ENCODE peak calls at places on chromosomes 12 and 14, in ten cellular contexts. H is prostate gland; Z is A549; K is CD4-positive, alpha-beta memory T cell; R is cardiac muscle cell; O is neural progenitor cell; N is aorta; C is uterus; G is tibial nerve; Y is right cardiac atrium. J is an unnamed sample. For H3K9me3 and H3K4me1, the result is how much of the 10 kb centered on the place peaks cover.

GRCh38 chr14:22657861-22658260 is 13.7 kb upstream of the OR6J1 start:
- DNase-seq in N (no peak), H (no peak), O (peak), C (no peak), Z (no peak), R (no peak), K (no peak), G (no peak), Y (no peak), J (no peak)

GRCh38 chr12:48973992-48974673 is 2.6 kb upstream of the WNT10B start:
- DNase-seq in O (peak), Z (no peak), C (no peak), H (no peak), K (no peak), G (peak), Y (peak), R (peak), N (peak), J (peak)

GRCh38 chr12:81819991-81820633 is 61.0 kb upstream of the PPFIA2 start:
- DNase-seq in H (no peak), Y (no peak), N (no peak), Z (no peak), G (no peak), C (no peak), O (no peak), K (no peak), R (no peak), J (no peak)

GRCh38 chr12:63982787-63983186 is 138.3 kb downstream of the SRGAP1 start:
- DNase-seq in C (no peak), O (no peak), N (no peak), Y (no peak), Z (no peak), G (no peak), K (no peak), R (no peak), H (no peak), J (no peak)

GRCh38 chr14:103382375-103382774 is 2.8 kb upstream of the MARK3 start:
- DNase-seq in Y (no peak), R (no peak), O (no peak), N (no peak), G (no peak), Z (no peak), K (no peak), H (no peak), C (no peak), J (no peak)

GRCh38 chr12:6626654-6627283 is 9.0 kb downstream of the LPAR5 start:
- DNase-seq in Z (no peak), K (no peak), O (no peak), N (no peak), R (no peak), G (no peak), Y (no peak), H (no peak), C (no peak), J (no peak)

GRCh38 chr12:54393350-54393655 is 8.8 kb upstream of the ZNF385A start:
- DNase-seq in N (no peak), O (peak), R (no peak), G (no peak), K (peak), Y (no peak), C (no peak), Z (no peak), H (no peak), J (no peak)

GRCh38 chr14:51527073-51527472 is 124.6 kb upstream of the FRMD6 start:
- DNase-seq in H (no peak), Y (no peak), O (no peak), K (no peak), R (no peak), Z (no peak), C (no peak), N (no peak), G (no peak), J (no peak)

GRCh38 chr14:103625361-103626095 is 3.5 kb upstream of the KLC1 start:
- DNase-seq in K (peak), N (no peak), Z (no peak), O (no peak), G (no peak), R (no peak), H (no peak), C (no peak), Y (no peak), J (no peak)

GRCh38 chr14:51873221-51873893 is 12.9 kb downstream of the GNG2 start:
- DNase-seq in Z (peak), R (no peak), Y (no peak), C (no peak), K (peak), G (no peak), H (no peak), N (no peak), O (no peak), J (no peak)

GRCh38 chr14:63857467-63858030 is 4.7 kb downstream of the SYNE2 start:
- DNase-seq in K (peak), R (no peak), N (no peak), Y (no peak), Z (no peak), G (no peak), C (no peak), H (no peak), O (no peak), J (no peak)

GRCh38 chr14:81329640-81330385 is 70.3 kb downstream of the STON2 start:
- DNase-seq in Y (no peak), K (no peak), N (no peak), H (peak), O (no peak), C (no peak), Z (no peak), R (no peak), G (no peak), J (no peak)

GRCh38 chr14:106024983-106025604 is 498.7 kb downstream of the TMEM121 start:
- DNase-seq in H (no peak), G (no peak), R (no peak), O (no peak), K (no peak), C (no peak), N (no peak), Y (no peak), Z (no peak), J (no peak)

GRCh38 chr14:106023411-106023810 is 497.0 kb downstream of the TMEM121 start:
- DNase-seq in K (no peak), Y (no peak), R (no peak), G (no peak), Z (no peak), O (no peak), N (no peak), H (no peak), C (no peak), J (no peak)

DNA sequence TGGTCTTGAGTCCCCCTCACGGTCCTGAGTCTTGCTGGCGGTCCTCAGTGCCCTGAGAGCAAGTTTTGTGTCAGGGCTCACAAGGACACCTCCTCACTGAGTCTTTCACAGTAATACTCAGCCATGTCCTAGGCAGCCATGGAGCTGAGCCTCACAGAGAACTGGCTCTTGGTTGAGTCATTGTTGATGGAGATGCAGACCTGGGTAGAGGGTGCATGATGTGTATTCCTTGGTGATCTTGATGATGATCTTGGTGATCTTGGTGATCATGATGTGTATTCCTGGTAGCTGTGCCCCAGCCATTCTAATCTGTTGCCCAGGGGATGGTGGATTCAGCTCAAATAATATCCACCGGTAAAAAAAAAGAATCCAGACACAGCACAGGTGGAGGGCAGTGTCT is 495.4 kb downstream of the TMEM121 start:
- DNase-seq in Z (no peak), O (no peak), C (no peak), Y (no peak), N (no peak), G (no peak), H (no peak), R (no peak), K (no peak), J (no peak)
- H3K9me3 ChIP-seq in Z (under half), O (under half), C (under half), Y (under half), N (under half), G (under half), H (under half), R (under half), K (under half), J (under half)

DNA sequence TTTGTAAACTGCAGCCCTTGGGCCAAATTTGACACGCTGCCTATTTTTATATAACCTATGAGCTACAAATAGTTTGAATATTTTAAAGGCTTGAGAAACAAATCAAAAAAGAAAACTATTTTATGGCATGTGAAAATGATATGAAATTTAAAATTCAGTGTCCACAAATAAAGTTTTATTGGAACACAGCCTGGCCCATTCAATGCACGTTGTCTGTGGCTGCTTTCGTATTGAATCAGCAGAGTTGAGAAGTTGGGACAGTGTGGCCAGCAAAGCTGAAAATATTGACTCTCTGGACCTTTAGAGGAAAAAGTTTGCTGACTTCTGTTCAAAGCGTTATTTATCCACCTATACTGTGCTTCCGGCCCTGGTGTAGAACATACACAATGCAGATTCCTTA is 654.2 kb downstream of the MED13L start:
- DNase-seq in O (no peak), K (no peak), Y (no peak), Z (no peak), H (no peak), N (no peak), R (no peak), C (no peak), G (no peak), J (no peak)
- H3K4me1 ChIP-seq in O (under half), K (under half), Y (under half), Z (under half), H (under half), N (under half), R (under half), C (under half), G (under half), J (under half)

DNA sequence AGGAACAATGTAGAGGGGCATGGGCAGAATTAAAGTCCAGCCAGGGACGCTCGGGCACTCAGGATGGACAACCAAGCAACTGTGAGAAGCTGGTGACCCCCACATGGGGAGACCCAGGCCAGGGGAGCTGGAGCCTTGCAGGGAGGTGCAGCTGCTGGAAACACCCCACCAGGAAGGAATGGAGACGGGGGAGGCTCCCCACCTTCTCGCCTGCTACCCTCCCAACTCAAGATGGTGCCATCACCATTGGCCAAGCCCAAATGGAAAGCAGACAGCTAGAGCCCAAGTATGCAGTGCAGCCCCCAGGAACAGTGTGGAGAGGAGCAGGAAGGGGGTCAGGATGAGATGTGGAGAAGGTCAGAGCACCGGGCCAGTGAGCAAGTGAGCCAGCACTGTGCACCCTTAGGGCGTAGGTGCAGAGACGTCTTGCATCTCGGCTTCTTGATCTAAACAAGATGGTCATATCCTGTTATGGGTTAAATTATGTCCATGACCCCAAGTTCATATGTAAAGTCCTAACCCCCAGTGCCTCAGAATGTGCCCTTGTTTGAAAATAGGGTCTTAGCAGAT is 159.5 kb downstream of the RIMBP2 start:
- DNase-seq in Y (no peak), G (no peak), K (no peak), C (no peak), Z (no peak), O (no peak), H (no peak), N (no peak), R (no peak), J (no peak)
- H3K9me3 ChIP-seq in Y (under half), G (under half), K (under half), C (under half), Z (under half), O (under half), H (under half), N (under half), R (under half), J (under half)

DNA sequence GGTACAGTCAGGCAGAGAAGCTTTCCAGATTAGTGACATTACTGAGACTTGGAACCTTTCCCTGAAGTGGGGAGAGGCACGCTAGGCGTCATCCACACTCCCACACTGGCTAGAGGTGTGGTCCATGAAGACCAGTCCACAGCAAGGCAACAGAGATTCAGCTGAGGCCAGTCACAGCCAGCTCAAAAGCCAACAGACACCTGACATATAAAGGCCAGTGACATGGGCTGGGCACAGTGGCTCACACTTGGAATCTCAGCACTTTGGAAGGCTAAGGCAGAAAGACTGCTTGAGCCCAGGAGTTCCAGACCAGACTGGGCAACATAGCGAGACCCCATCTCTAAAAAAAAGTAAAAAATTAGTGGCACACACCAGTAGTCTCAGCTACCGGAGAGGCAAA is 10.9 kb downstream of the HRK start:
- DNase-seq in H (no peak), Y (no peak), G (no peak), K (no peak), Z (no peak), N (no peak), C (no peak), R (no peak), O (no peak), J (no peak)
- H3K4me1 ChIP-seq in H (under half), Y (under half), G (under half), K (under half), Z (under half), N (under half), C (under half), R (under half), O (under half), J (under half)

DNA sequence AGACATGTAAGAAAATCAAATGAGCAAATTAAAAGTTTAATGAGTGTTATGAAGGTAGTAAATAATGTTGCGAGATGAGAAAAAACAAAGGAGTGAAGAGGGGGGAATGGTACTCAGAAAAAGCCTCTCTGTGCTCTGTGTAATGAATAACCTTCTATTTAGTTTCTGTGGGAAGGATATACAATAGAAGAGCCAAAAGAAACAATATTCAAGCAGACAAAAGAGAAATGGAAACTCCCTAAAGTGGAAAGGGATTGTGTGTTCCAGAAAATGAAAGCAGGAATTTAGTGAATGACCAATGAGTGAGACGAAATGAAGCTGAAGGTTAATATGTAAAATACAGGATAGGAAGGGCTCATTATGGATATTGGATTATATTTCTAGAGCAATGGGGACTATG is 18.5 kb downstream of the OR4K1 start:
- DNase-seq in Y (no peak), K (no peak), Z (no peak), N (no peak), O (no peak), G (no peak), C (no peak), R (no peak), H (no peak), J (no peak)
- H3K9me3 ChIP-seq in Y (under half), K (under half), Z (under half), N (under half), O (half or more), G (under half), C (under half), R (under half), H (under half), J (under half)

GRCh38 chr14:74411671-74412070 is 14.3 kb downstream of the SYNDIG1L start:
- DNase-seq in C (no peak), N (no peak), Y (no peak), R (no peak), Z (no peak), G (no peak), H (no peak), O (no peak), K (no peak), J (no peak)

GRCh38 chr14:74412753-74413152 is 13.3 kb downstream of the SYNDIG1L start:
- DNase-seq in N (no peak), O (no peak), K (no peak), Y (no peak), R (no peak), G (no peak), Z (no peak), H (no peak), C (no peak), J (no peak)

GRCh38 chr14:74414380-74414779 is 11.6 kb downstream of the SYNDIG1L start:
- DNase-seq in Z (no peak), H (no peak), G (no peak), K (no peak), N (no peak), C (no peak), O (peak), R (peak), Y (no peak), J (no peak)

GRCh38 chr14:74414793-74415437 is 11.1 kb downstream of the SYNDIG1L start:
- DNase-seq in H (no peak), Y (no peak), K (no peak), C (no peak), G (no peak), N (no peak), Z (no peak), O (no peak), R (peak), J (no peak)

GRCh38 chr14:74413622-74414021 is 12.4 kb downstream of the SYNDIG1L start:
- DNase-seq in O (no peak), H (no peak), G (no peak), R (no peak), Z (no peak), C (no peak), N (no peak), Y (no peak), K (no peak), J (no peak)
- H3K4me1 ChIP-seq in O (half or more), H (under half), G (under half), R (under half), Z (under half), C (under half), N (under half), Y (under half), K (under half), J (under half)

GRCh38 chr12:34151019-34151418 is 128.7 kb downstream of the ALG10 start:
- DNase-seq in Z (no peak), O (no peak), H (no peak), R (no peak), C (no peak), N (no peak), G (no peak), Y (no peak), K (no peak), J (no peak)
- H3K9me3 ChIP-seq in Z (under half), O (under half), H (under half), R (under half), C (under half), N (under half), G (under half), Y (under half), K (under half), J (under half)

GRCh38 chr12:62371661-62372060 is 95.0 kb upstream of the MON2 start:
- DNase-seq in H (no peak), Z (no peak), R (peak), O (no peak), C (no peak), G (no peak), K (no peak), N (no peak), Y (no peak), J (no peak)
- H3K4me1 ChIP-seq in H (under half), Z (under half), R (under half), O (under half), C (under half), G (under half), K (under half), N (under half), Y (under half), J (under half)

GRCh38 chr12:132951649-132952048 is 4.5 kb downstream of the ZNF605 start:
- DNase-seq in Z (no peak), G (no peak), N (no peak), C (no peak), O (no peak), Y (no peak), R (no peak), H (no peak), K (no peak), J (no peak)

GRCh38 chr12:132949936-132950837 is 5.9 kb downstream of the ZNF605 start:
- DNase-seq in K (no peak), Y (no peak), H (no peak), Z (no peak), G (no peak), R (no peak), C (no peak), O (no peak), N (no peak), J (no peak)

GRCh38 chr12:132952371-132953162 is 3.5 kb downstream of the ZNF605 start:
- DNase-seq in Z (no peak), O (no peak), N (no peak), K (no peak), H (no peak), R (no peak), G (no peak), Y (no peak), C (no peak), J (no peak)

GRCh38 chr12:132953163-132953425 is 3.0 kb downstream of the ZNF605 start:
- DNase-seq in O (no peak), C (no peak), Y (no peak), N (no peak), Z (no peak), K (no peak), R (no peak), H (no peak), G (no peak), J (no peak)

GRCh38 chr12:132950844-132951535 is 5.1 kb downstream of the ZNF605 start:
- DNase-seq in C (no peak), Y (no peak), O (no peak), Z (no peak), N (no peak), G (no peak), R (no peak), H (no peak), K (no peak), J (no peak)
- H3K9me3 ChIP-seq in C (under half), Y (under half), O (under half), Z (half or more), N (under half), G (half or more), R (under half), H (under half), K (under half), J (under half)

DNA sequence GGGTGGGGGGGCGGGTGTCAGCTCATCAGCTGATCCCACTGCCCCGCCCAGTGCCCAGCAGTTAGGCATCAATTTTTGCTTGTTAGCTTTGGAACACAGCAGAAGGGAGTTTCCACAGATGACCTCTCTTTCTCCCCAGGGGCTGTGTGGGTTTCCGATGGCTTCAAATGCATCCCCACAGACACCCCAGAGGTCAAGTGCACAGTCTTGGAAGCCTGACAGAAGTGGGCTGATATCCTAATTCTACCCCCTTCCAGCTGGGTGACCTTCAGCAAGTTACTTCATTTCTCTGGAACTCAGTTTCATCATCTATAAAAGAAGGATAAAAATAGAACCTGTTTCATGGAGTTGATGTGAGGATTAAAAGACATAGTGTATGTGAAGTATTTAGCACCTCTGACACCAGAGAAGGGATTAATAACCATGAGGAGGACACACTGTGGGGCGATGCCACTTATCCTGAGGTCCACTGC is 22.0 kb downstream of the TTC9 start:
- DNase-seq in Z (no peak), C (no peak), R (no peak), G (no peak), K (no peak), N (peak), Y (peak), O (no peak), H (no peak), J (no peak)
- H3K4me1 ChIP-seq in Z (under half), C (under half), R (under half), G (under half), K (half or more), N (under half), Y (under half), O (under half), H (under half), J (under half)

J was measured in upper lobe of right lung.